ENCODE peak calls at places on chromosomes 6 and 20, in six cellular contexts. V, Z, R, C, I and Q are unnamed samples.

GRCh38 chr6:12137480-12137879 is 125.4 kb downstream of the HIVEP1 start:
- DNase-seq in V (no peak), Z (no peak), R (no peak), C (peak), I (peak), Q (no peak)

GRCh38 chr20:37239026-37239451 is 22.6 kb downstream of the GHRH start:
- DNase-seq in V (no peak), Z (no peak), R (no peak), C (peak), I (peak), Q (no peak)

GRCh38 chr6:87558446-87558845 is 31.3 kb downstream of the RARS2 start:
- DNase-seq in V (no peak), Z (no peak), R (no peak), C (peak), I (no peak), Q (no peak)

GRCh38 chr6:52904562-52905279 is 4.8 kb downstream of the GSTA3 start:
- DNase-seq in V (no peak), Z (no peak), R (no peak), C (no peak), I (no peak), Q (peak)

GRCh38 chr6:11381801-11382513 is 149.5 kb upstream of the NEDD9 start:
- DNase-seq in V (peak), Z (no peak), R (peak), C (no peak), I (no peak), Q (peak)

GRCh38 chr20:38873050-38873581 is 53.1 kb upstream of the FAM83D start:
- DNase-seq in V (peak), Z (no peak), R (peak), C (no peak), I (no peak), Q (peak)

GRCh38 chr6:160273760-160274159 is 15.1 kb upstream of the SLC22A2 start:
- DNase-seq in V (no peak), Z (no peak), R (no peak), C (no peak), I (no peak), Q (no peak)

GRCh38 chr20:45934046-45934586 is 367 bp upstream of the PCIF1 start:
- DNase-seq in V (peak), Z (peak), R (no peak), C (peak), I (peak), Q (peak)

GRCh38 chr6:30678964-30679726 is 6.3 kb upstream of the DHX16 start:
- DNase-seq in V (peak), Z (peak), R (peak), C (peak), I (peak), Q (peak)

GRCh38 chr6:52590634-52590985 is 13.8 kb upstream of the TRAM2 start:
- DNase-seq in V (no peak), Z (no peak), R (no peak), C (peak), I (no peak), Q (no peak)

GRCh38 chr6:157717266-157717870 is 105.7 kb upstream of the SNX9 start:
- DNase-seq in V (no peak), Z (no peak), R (no peak), C (peak), I (no peak), Q (no peak)

GRCh38 chr6:54493138-54493537 is 184.9 kb downstream of the TINAG start:
- DNase-seq in V (no peak), Z (peak), R (no peak), C (peak), I (peak), Q (no peak)

GRCh38 chr6:140071601-140072062 is 697.2 kb upstream of the CITED2 start:
- DNase-seq in V (no peak), Z (no peak), R (no peak), C (peak), I (peak), Q (no peak)

GRCh38 chr6:111888928-111889696 is 15.9 kb upstream of the FYN start:
- DNase-seq in V (no peak), Z (no peak), R (no peak), C (no peak), I (no peak), Q (no peak)

GRCh38 chr6:42452171-42453026 is 673 bp upstream of the TRERF1 start:
- DNase-seq in V (peak), Z (peak), R (peak), C (peak), I (peak), Q (peak)

GRCh38 chr20:34111057-34111711 is 859 bp downstream of the EIF2S2 start:
- DNase-seq in V (no peak), Z (no peak), R (no peak), C (peak), I (peak), Q (peak)

GRCh38 chr6:16751251-16751946 is 9.9 kb downstream of the ATXN1 start:
- DNase-seq in V (no peak), Z (no peak), R (no peak), C (no peak), I (peak), Q (no peak)

GRCh38 chr6:38509713-38510112 is 130.0 kb downstream of the BTBD9 start:
- DNase-seq in V (no peak), Z (no peak), R (no peak), C (peak), I (peak), Q (no peak)

GRCh38 chr6:5051394-5051793 is 33.7 kb upstream of the PPP1R3G start:
- DNase-seq in V (no peak), Z (no peak), R (no peak), C (no peak), I (no peak), Q (no peak)

GRCh38 chr6:2448826-2449571 is 203.6 kb upstream of the GMDS start:
- DNase-seq in V (peak), Z (peak), R (no peak), C (peak), I (peak), Q (no peak)

GRCh38 chr6:140185991-140186390 is 811.5 kb upstream of the CITED2 start:
- DNase-seq in V (no peak), Z (no peak), R (no peak), C (no peak), I (no peak), Q (no peak)

GRCh38 chr6:167735498-167736201 is 91.1 kb upstream of the AFDN start:
- DNase-seq in V (no peak), Z (no peak), R (no peak), C (no peak), I (no peak), Q (no peak)

GRCh38 chr6:1368940-1369339 is 20.4 kb upstream of the FOXF2 start:
- DNase-seq in V (no peak), Z (no peak), R (no peak), C (no peak), I (no peak), Q (no peak)

GRCh38 chr6:17281100-17281496 is at the start of gene RBM24:
- DNase-seq in V (peak), Z (no peak), R (peak), C (peak), I (peak), Q (peak)

GRCh38 chr6:82246802-82247633 is 526 bp downstream of the IBTK start:
- DNase-seq in V (no peak), Z (peak), R (no peak), C (peak), I (peak), Q (no peak)

GRCh38 chr6:153003294-153003645 is 761 bp upstream of the MTRF1L start:
- DNase-seq in V (no peak), Z (no peak), R (no peak), C (no peak), I (peak), Q (no peak)

GRCh38 chr6:145271086-145271485 is 464.2 kb downstream of the EPM2A start:
- DNase-seq in V (no peak), Z (no peak), R (no peak), C (no peak), I (no peak), Q (no peak)

GRCh38 chr20:57749861-57750260 is 40.0 kb upstream of the PMEPA1 start:
- DNase-seq in V (no peak), Z (no peak), R (no peak), C (peak), I (no peak), Q (no peak)

GRCh38 chr20:63980806-63981728 is at the start of gene PRPF6:
- DNase-seq in V (peak), Z (peak), R (peak), C (peak), I (peak), Q (peak)

GRCh38 chr20:58867211-58867610 is 14.7 kb downstream of the GNAS start:
- DNase-seq in V (no peak), Z (no peak), R (no peak), C (peak), I (no peak), Q (no peak)

GRCh38 chr20:2387180-2387577 is 6.5 kb downstream of the TGM6 start:
- DNase-seq in V (peak), Z (peak), R (peak), C (peak), I (no peak), Q (no peak)

GRCh38 chr6:71187136-71187535 is 101.5 kb upstream of the OGFRL1 start:
- DNase-seq in V (no peak), Z (no peak), R (no peak), C (no peak), I (no peak), Q (no peak)

GRCh38 chr20:1945134-1945618 is 48.7 kb downstream of the PDYN start:
- DNase-seq in V (no peak), Z (no peak), R (no peak), C (peak), I (no peak), Q (no peak)

GRCh38 chr20:19566226-19566960 is 191.7 kb upstream of the RIN2 start:
- DNase-seq in V (no peak), Z (no peak), R (no peak), C (peak), I (peak), Q (no peak)

GRCh38 chr20:48308882-48309281 is 518.9 kb downstream of the PREX1 start:
- DNase-seq in V (no peak), Z (no peak), R (no peak), C (no peak), I (no peak), Q (no peak)

GRCh38 chr6:123089223-123089622 is 93.2 kb downstream of the CLVS2 start:
- DNase-seq in V (no peak), Z (no peak), R (no peak), C (no peak), I (no peak), Q (no peak)

GRCh38 chr20:1764136-1765033 is 106.8 kb upstream of the SIRPG start:
- DNase-seq in V (peak), Z (peak), R (peak), C (peak), I (peak), Q (peak)

GRCh38 chr6:111423960-111424846 is 58.8 kb downstream of the REV3L start:
- DNase-seq in V (no peak), Z (no peak), R (no peak), C (peak), I (peak), Q (no peak)

GRCh38 chr20:5061209-5061608 is 58.5 kb downstream of the PCNA start:
- DNase-seq in V (no peak), Z (peak), R (no peak), C (no peak), I (peak), Q (no peak)